ENCODE peak calls at places on chromosomes 4 and X, in seven cellular contexts. One of them, this sample, is unnamed.

GRCh38 chr4:14069871-14070270 is 442.3 kb upstream of the BOD1L1 start:
- DNase-seq in lower lobe of right lung: no peak
- DNase-seq in HT1080: no peak
- DNase-seq in Daoy: no peak
- DNase-seq in breast epithelium: no peak
- DNase-seq in cerebellum: no peak
- DNase-seq in activated naive CD8-positive, alpha-beta T cell treated with anti-CD3 and anti-CD28 coated beads, Interleukin-2, amount 50 U/mL, for 16 hours: no peak
- DNase-seq in this sample: no peak

GRCh38 chr4:20418865-20419451 is 167.3 kb downstream of the SLIT2 start:
- DNase-seq in lower lobe of right lung: no peak
- DNase-seq in HT1080: peak
- DNase-seq in Daoy: peak
- DNase-seq in breast epithelium: no peak
- DNase-seq in cerebellum: no peak
- DNase-seq in activated naive CD8-positive, alpha-beta T cell treated with anti-CD3 and anti-CD28 coated beads, Interleukin-2, amount 50 U/mL, for 16 hours: no peak
- DNase-seq in this sample: no peak

GRCh38 chrX:111874241-111874640 is 1.7 kb upstream of the TRPC5OS start:
- DNase-seq in lower lobe of right lung: no peak
- DNase-seq in HT1080: no peak
- DNase-seq in Daoy: no peak
- DNase-seq in breast epithelium: no peak
- DNase-seq in cerebellum: no peak
- DNase-seq in activated naive CD8-positive, alpha-beta T cell treated with anti-CD3 and anti-CD28 coated beads, Interleukin-2, amount 50 U/mL, for 16 hours: no peak
- DNase-seq in this sample: no peak

GRCh38 chrX:1150569-1151347 is 61.7 kb downstream of the CRLF2 start:
- DNase-seq in lower lobe of right lung: no peak
- DNase-seq in HT1080: no peak
- DNase-seq in Daoy: no peak
- DNase-seq in breast epithelium: no peak
- DNase-seq in cerebellum: no peak
- DNase-seq in activated naive CD8-positive, alpha-beta T cell treated with anti-CD3 and anti-CD28 coated beads, Interleukin-2, amount 50 U/mL, for 16 hours: no peak
- DNase-seq in this sample: no peak

GRCh38 chrX:50905334-50905733 is 5.2 kb upstream of the BMP15 start:
- DNase-seq in lower lobe of right lung: no peak
- DNase-seq in HT1080: no peak
- DNase-seq in Daoy: peak
- DNase-seq in breast epithelium: no peak
- DNase-seq in cerebellum: no peak
- DNase-seq in activated naive CD8-positive, alpha-beta T cell treated with anti-CD3 and anti-CD28 coated beads, Interleukin-2, amount 50 U/mL, for 16 hours: no peak
- DNase-seq in this sample: no peak

GRCh38 chr4:149980941-149981340 is 97.3 kb upstream of the DCLK2 start:
- DNase-seq in lower lobe of right lung: no peak
- DNase-seq in HT1080: peak
- DNase-seq in Daoy: peak
- DNase-seq in breast epithelium: peak
- DNase-seq in cerebellum: peak
- DNase-seq in activated naive CD8-positive, alpha-beta T cell treated with anti-CD3 and anti-CD28 coated beads, Interleukin-2, amount 50 U/mL, for 16 hours: no peak
- DNase-seq in this sample: peak

GRCh38 chr4:40656221-40656863 is 26.7 kb upstream of the RBM47 start:
- DNase-seq in lower lobe of right lung: no peak
- DNase-seq in HT1080: no peak
- DNase-seq in Daoy: no peak
- DNase-seq in breast epithelium: no peak
- DNase-seq in cerebellum: no peak
- DNase-seq in activated naive CD8-positive, alpha-beta T cell treated with anti-CD3 and anti-CD28 coated beads, Interleukin-2, amount 50 U/mL, for 16 hours: no peak
- DNase-seq in this sample: no peak

GRCh38 chrX:120791013-120791643 is 84.5 kb downstream of the CT47B1 start:
- DNase-seq in lower lobe of right lung: no peak
- DNase-seq in HT1080: peak
- DNase-seq in Daoy: peak
- DNase-seq in breast epithelium: peak
- DNase-seq in cerebellum: no peak
- DNase-seq in activated naive CD8-positive, alpha-beta T cell treated with anti-CD3 and anti-CD28 coated beads, Interleukin-2, amount 50 U/mL, for 16 hours: no peak
- DNase-seq in this sample: peak

GRCh38 chr4:40227284-40227683 is 30.5 kb downstream of the RHOH start:
- DNase-seq in lower lobe of right lung: no peak
- DNase-seq in HT1080: no peak
- DNase-seq in Daoy: no peak
- DNase-seq in breast epithelium: no peak
- DNase-seq in cerebellum: no peak
- DNase-seq in activated naive CD8-positive, alpha-beta T cell treated with anti-CD3 and anti-CD28 coated beads, Interleukin-2, amount 50 U/mL, for 16 hours: peak
- DNase-seq in this sample: no peak

GRCh38 chr4:39530682-39531081 is 3.4 kb upstream of the UGDH start:
- DNase-seq in lower lobe of right lung: no peak
- DNase-seq in HT1080: no peak
- DNase-seq in Daoy: no peak
- DNase-seq in breast epithelium: no peak
- DNase-seq in cerebellum: no peak
- DNase-seq in activated naive CD8-positive, alpha-beta T cell treated with anti-CD3 and anti-CD28 coated beads, Interleukin-2, amount 50 U/mL, for 16 hours: no peak
- DNase-seq in this sample: no peak

GRCh38 chr4:60847614-60848013 is 352.5 kb upstream of the ADGRL3 start:
- DNase-seq in lower lobe of right lung: no peak
- DNase-seq in HT1080: no peak
- DNase-seq in Daoy: no peak
- DNase-seq in breast epithelium: no peak
- DNase-seq in cerebellum: no peak
- DNase-seq in activated naive CD8-positive, alpha-beta T cell treated with anti-CD3 and anti-CD28 coated beads, Interleukin-2, amount 50 U/mL, for 16 hours: no peak
- DNase-seq in this sample: no peak

GRCh38 chr4:123746981-123747380 is 350.4 kb downstream of the SPRY1 start:
- DNase-seq in lower lobe of right lung: no peak
- DNase-seq in HT1080: no peak
- DNase-seq in Daoy: no peak
- DNase-seq in breast epithelium: no peak
- DNase-seq in cerebellum: no peak
- DNase-seq in activated naive CD8-positive, alpha-beta T cell treated with anti-CD3 and anti-CD28 coated beads, Interleukin-2, amount 50 U/mL, for 16 hours: no peak
- DNase-seq in this sample: peak

GRCh38 chr4:114734581-114734980 is 136.0 kb downstream of the UGT8 start:
- DNase-seq in lower lobe of right lung: no peak
- DNase-seq in HT1080: peak
- DNase-seq in Daoy: no peak
- DNase-seq in breast epithelium: no peak
- DNase-seq in cerebellum: no peak
- DNase-seq in activated naive CD8-positive, alpha-beta T cell treated with anti-CD3 and anti-CD28 coated beads, Interleukin-2, amount 50 U/mL, for 16 hours: no peak
- DNase-seq in this sample: no peak

GRCh38 chr4:145939856-145940255 is 1.2 kb upstream of the ZNF827 start:
- DNase-seq in lower lobe of right lung: no peak
- DNase-seq in HT1080: peak
- DNase-seq in Daoy: no peak
- DNase-seq in breast epithelium: no peak
- DNase-seq in cerebellum: no peak
- DNase-seq in activated naive CD8-positive, alpha-beta T cell treated with anti-CD3 and anti-CD28 coated beads, Interleukin-2, amount 50 U/mL, for 16 hours: no peak
- DNase-seq in this sample: no peak

GRCh38 chr4:34814266-34814665 is 1430.0 kb downstream of the ARAP2 start:
- DNase-seq in lower lobe of right lung: no peak
- DNase-seq in HT1080: peak
- DNase-seq in Daoy: no peak
- DNase-seq in breast epithelium: no peak
- DNase-seq in cerebellum: no peak
- DNase-seq in activated naive CD8-positive, alpha-beta T cell treated with anti-CD3 and anti-CD28 coated beads, Interleukin-2, amount 50 U/mL, for 16 hours: no peak
- DNase-seq in this sample: no peak

GRCh38 chrX:39855748-39856129 is 242.0 kb downstream of the BCOR start:
- DNase-seq in lower lobe of right lung: no peak
- DNase-seq in HT1080: peak
- DNase-seq in Daoy: peak
- DNase-seq in breast epithelium: no peak
- DNase-seq in cerebellum: peak
- DNase-seq in activated naive CD8-positive, alpha-beta T cell treated with anti-CD3 and anti-CD28 coated beads, Interleukin-2, amount 50 U/mL, for 16 hours: peak
- DNase-seq in this sample: no peak

GRCh38 chr4:125115476-125115875 is 199.3 kb upstream of the FAT4 start:
- DNase-seq in lower lobe of right lung: no peak
- DNase-seq in HT1080: no peak
- DNase-seq in Daoy: no peak
- DNase-seq in breast epithelium: no peak
- DNase-seq in cerebellum: no peak
- DNase-seq in activated naive CD8-positive, alpha-beta T cell treated with anti-CD3 and anti-CD28 coated beads, Interleukin-2, amount 50 U/mL, for 16 hours: no peak
- DNase-seq in this sample: no peak

GRCh38 chr4:71009091-71009490 is 15.6 kb downstream of the DCK start:
- DNase-seq in lower lobe of right lung: no peak
- DNase-seq in HT1080: no peak
- DNase-seq in Daoy: no peak
- DNase-seq in breast epithelium: no peak
- DNase-seq in cerebellum: no peak
- DNase-seq in activated naive CD8-positive, alpha-beta T cell treated with anti-CD3 and anti-CD28 coated beads, Interleukin-2, amount 50 U/mL, for 16 hours: no peak
- DNase-seq in this sample: no peak

GRCh38 chrX:88604433-88605221 is 142.4 kb upstream of the CPXCR1 start:
- DNase-seq in lower lobe of right lung: no peak
- DNase-seq in HT1080: peak
- DNase-seq in Daoy: no peak
- DNase-seq in breast epithelium: no peak
- DNase-seq in cerebellum: no peak
- DNase-seq in activated naive CD8-positive, alpha-beta T cell treated with anti-CD3 and anti-CD28 coated beads, Interleukin-2, amount 50 U/mL, for 16 hours: no peak
- DNase-seq in this sample: no peak

GRCh38 chrX:123108513-123109427 is 75.3 kb upstream of the GRIA3 start:
- DNase-seq in lower lobe of right lung: no peak
- DNase-seq in HT1080: no peak
- DNase-seq in Daoy: no peak
- DNase-seq in breast epithelium: no peak
- DNase-seq in cerebellum: no peak
- DNase-seq in activated naive CD8-positive, alpha-beta T cell treated with anti-CD3 and anti-CD28 coated beads, Interleukin-2, amount 50 U/mL, for 16 hours: no peak
- DNase-seq in this sample: no peak

GRCh38 chr4:109875106-109875505 is 27.2 kb downstream of the LRIT3 start:
- DNase-seq in lower lobe of right lung: no peak
- DNase-seq in HT1080: peak
- DNase-seq in Daoy: no peak
- DNase-seq in breast epithelium: no peak
- DNase-seq in cerebellum: no peak
- DNase-seq in activated naive CD8-positive, alpha-beta T cell treated with anti-CD3 and anti-CD28 coated beads, Interleukin-2, amount 50 U/mL, for 16 hours: no peak
- DNase-seq in this sample: no peak

GRCh38 chr4:186368291-186368690 is 102.3 kb downstream of the F11 start:
- DNase-seq in lower lobe of right lung: no peak
- DNase-seq in HT1080: no peak
- DNase-seq in Daoy: no peak
- DNase-seq in breast epithelium: no peak
- DNase-seq in cerebellum: no peak
- DNase-seq in activated naive CD8-positive, alpha-beta T cell treated with anti-CD3 and anti-CD28 coated beads, Interleukin-2, amount 50 U/mL, for 16 hours: no peak
- DNase-seq in this sample: no peak

GRCh38 chrX:40146471-40147398 is 49.0 kb upstream of the BCOR start:
- DNase-seq in lower lobe of right lung: peak
- DNase-seq in HT1080: no peak
- DNase-seq in Daoy: peak
- DNase-seq in breast epithelium: no peak
- DNase-seq in cerebellum: peak
- DNase-seq in activated naive CD8-positive, alpha-beta T cell treated with anti-CD3 and anti-CD28 coated beads, Interleukin-2, amount 50 U/mL, for 16 hours: no peak
- DNase-seq in this sample: peak

GRCh38 chr4:138297743-138298405 is 55.7 kb upstream of the SLC7A11 start:
- DNase-seq in lower lobe of right lung: no peak
- DNase-seq in HT1080: no peak
- DNase-seq in Daoy: no peak
- DNase-seq in breast epithelium: no peak
- DNase-seq in cerebellum: no peak
- DNase-seq in activated naive CD8-positive, alpha-beta T cell treated with anti-CD3 and anti-CD28 coated beads, Interleukin-2, amount 50 U/mL, for 16 hours: no peak
- DNase-seq in this sample: no peak

This sample was measured in right cardiac atrium.